ENCODE peak calls at places on chromosomes 5 and 9, in seven cellular contexts. One of them, this sample, is unnamed.
A peak's percentile ranks its signal among the peaks of the same experiment; 100 is the strongest.

GRCh38 chr5:153018121-153018520 is 472.3 kb upstream of the GRIA1 start:
- DNase-seq in COLO829: no peak
- DNase-seq in stomach: no peak
- DNase-seq in T follicular helper cell: no peak
- DNase-seq in H7: no peak
- DNase-seq in uterus: no peak
- DNase-seq in psoas muscle: no peak
- DNase-seq in this sample: no peak

GRCh38 chr9:97304586-97304985 is 2.9 kb upstream of the CCDC180 start:
- DNase-seq in COLO829: no peak
- DNase-seq in psoas muscle: no peak
- DNase-seq in stomach: no peak
- DNase-seq in H7: no peak
- DNase-seq in T follicular helper cell: no peak
- DNase-seq in uterus: no peak
- DNase-seq in this sample: no peak

GRCh38 chr9:34125681-34126206 is 754 bp downstream of the DCAF12 start:
- DNase-seq in uterus: no peak
- DNase-seq in T follicular helper cell: no peak
- DNase-seq in H7: peak; percentile 75
- DNase-seq in stomach: no peak
- DNase-seq in COLO829: peak; percentile 31
- DNase-seq in psoas muscle: no peak
- DNase-seq in this sample: no peak

GRCh38 chr9:19553441-19553840 is 144.6 kb downstream of the ACER2 start:
- DNase-seq in COLO829: no peak
- DNase-seq in H7: no peak
- DNase-seq in stomach: no peak
- DNase-seq in T follicular helper cell: no peak
- DNase-seq in uterus: no peak
- DNase-seq in psoas muscle: no peak
- DNase-seq in this sample: no peak

GRCh38 chr9:97852399-97853055 is 499 bp upstream of the FOXE1 start:
- DNase-seq in stomach: no peak
- DNase-seq in COLO829: no peak
- DNase-seq in H7: peak; percentile 65
- DNase-seq in T follicular helper cell: no peak
- DNase-seq in psoas muscle: no peak
- DNase-seq in uterus: no peak
- DNase-seq in this sample: no peak

GRCh38 chr5:171785517-171785916 is at the start of gene SMIM23:
- DNase-seq in stomach: no peak
- DNase-seq in psoas muscle: no peak
- DNase-seq in COLO829: no peak
- DNase-seq in uterus: no peak
- DNase-seq in T follicular helper cell: no peak
- DNase-seq in H7: no peak
- DNase-seq in this sample: no peak

GRCh38 chr9:103992938-103993595 is 101.0 kb upstream of the SMC2 start:
- DNase-seq in T follicular helper cell: no peak
- DNase-seq in H7: no peak
- DNase-seq in psoas muscle: no peak
- DNase-seq in stomach: no peak
- DNase-seq in COLO829: no peak
- DNase-seq in uterus: no peak
- DNase-seq in this sample: no peak

GRCh38 chr9:107513464-107514092 is 24.0 kb upstream of the KLF4 start:
- DNase-seq in psoas muscle: no peak
- DNase-seq in uterus: no peak
- DNase-seq in T follicular helper cell: no peak
- DNase-seq in stomach: no peak
- DNase-seq in H7: no peak
- DNase-seq in COLO829: no peak
- DNase-seq in this sample: no peak

GRCh38 chr9:33452828-33453271 is 5.5 kb upstream of the AQP3 start:
- DNase-seq in uterus: no peak
- DNase-seq in H7: peak; percentile 89
- DNase-seq in COLO829: peak; percentile 87
- DNase-seq in T follicular helper cell: peak; percentile 30
- DNase-seq in stomach: peak; percentile 68
- DNase-seq in psoas muscle: no peak
- DNase-seq in this sample: no peak

GRCh38 chr5:73642296-73642695 is 16.3 kb downstream of the ARHGEF28 start:
- DNase-seq in psoas muscle: no peak
- DNase-seq in uterus: no peak
- DNase-seq in T follicular helper cell: no peak
- DNase-seq in stomach: no peak
- DNase-seq in H7: no peak
- DNase-seq in COLO829: no peak
- DNase-seq in this sample: no peak

GRCh38 chr5:43281840-43282658 is 31.2 kb downstream of the HMGCS1 start:
- DNase-seq in COLO829: no peak
- DNase-seq in H7: no peak
- DNase-seq in psoas muscle: no peak
- DNase-seq in T follicular helper cell: no peak
- DNase-seq in uterus: no peak
- DNase-seq in stomach: no peak
- DNase-seq in this sample: no peak

GRCh38 chr5:88833371-88834107 is 49.4 kb downstream of the MEF2C start:
- DNase-seq in H7: no peak
- DNase-seq in stomach: no peak
- DNase-seq in COLO829: peak; percentile 85
- DNase-seq in T follicular helper cell: no peak
- DNase-seq in psoas muscle: no peak
- DNase-seq in uterus: peak; percentile 43
- DNase-seq in this sample: no peak

GRCh38 chr5:91074615-91075014 is 308.5 kb downstream of the ARRDC3 start:
- DNase-seq in stomach: no peak
- DNase-seq in T follicular helper cell: no peak
- DNase-seq in H7: no peak
- DNase-seq in psoas muscle: no peak
- DNase-seq in COLO829: no peak
- DNase-seq in uterus: no peak
- DNase-seq in this sample: no peak

GRCh38 chr9:91611582-91611981 is 187.9 kb upstream of the NFIL3 start:
- DNase-seq in H7: no peak
- DNase-seq in stomach: no peak
- DNase-seq in uterus: no peak
- DNase-seq in psoas muscle: no peak
- DNase-seq in T follicular helper cell: no peak
- DNase-seq in COLO829: no peak
- DNase-seq in this sample: no peak

GRCh38 chr5:36073595-36074216 is 7.0 kb upstream of the UGT3A2 start:
- DNase-seq in H7: peak; percentile 54
- DNase-seq in T follicular helper cell: no peak
- DNase-seq in COLO829: no peak
- DNase-seq in stomach: no peak
- DNase-seq in uterus: no peak
- DNase-seq in psoas muscle: no peak
- DNase-seq in this sample: no peak

GRCh38 chr9:112012026-112012902 is 115.7 kb downstream of the UGCG start:
- DNase-seq in T follicular helper cell: no peak
- DNase-seq in uterus: peak; percentile 67
- DNase-seq in stomach: peak; percentile 75
- DNase-seq in H7: no peak
- DNase-seq in psoas muscle: peak; percentile 67
- DNase-seq in COLO829: peak; percentile 69
- DNase-seq in this sample: no peak

GRCh38 chr5:170469414-170469813 is 34.4 kb upstream of the KCNIP1 start:
- DNase-seq in H7: no peak
- DNase-seq in COLO829: no peak
- DNase-seq in psoas muscle: no peak
- DNase-seq in uterus: no peak
- DNase-seq in T follicular helper cell: no peak
- DNase-seq in stomach: no peak
- DNase-seq in this sample: no peak

GRCh38 chr5:127833999-127834953 is 131.1 kb downstream of the CCDC192 start:
- DNase-seq in COLO829: no peak
- DNase-seq in H7: no peak
- DNase-seq in stomach: no peak
- DNase-seq in uterus: no peak
- DNase-seq in T follicular helper cell: no peak
- DNase-seq in psoas muscle: no peak
- DNase-seq in this sample: no peak

GRCh38 chr9:79734989-79735779 is 163.4 kb downstream of the TLE4 start:
- DNase-seq in stomach: no peak
- DNase-seq in T follicular helper cell: no peak
- DNase-seq in COLO829: no peak
- DNase-seq in uterus: no peak
- DNase-seq in psoas muscle: no peak
- DNase-seq in H7: no peak
- DNase-seq in this sample: no peak

GRCh38 chr9:109304350-109304749 is 16.5 kb downstream of the EPB41L4B start:
- DNase-seq in stomach: no peak
- DNase-seq in uterus: no peak
- DNase-seq in T follicular helper cell: no peak
- DNase-seq in COLO829: no peak
- DNase-seq in H7: no peak
- DNase-seq in psoas muscle: no peak
- DNase-seq in this sample: no peak

GRCh38 chr5:141636413-141637265 is at the start of the genes HDAC3 and RELL2:
- DNase-seq in uterus: peak; percentile 96
- DNase-seq in T follicular helper cell: peak; percentile 92
- DNase-seq in COLO829: peak; percentile 88
- DNase-seq in stomach: peak; percentile 96
- DNase-seq in H7: peak; percentile 99
- DNase-seq in psoas muscle: peak; percentile 97
- DNase-seq in this sample: peak; percentile 96

GRCh38 chr5:10485897-10486296 is 44.2 kb downstream of the ROPN1L start:
- DNase-seq in uterus: no peak
- DNase-seq in stomach: peak; percentile 44
- DNase-seq in COLO829: no peak
- DNase-seq in H7: no peak
- DNase-seq in T follicular helper cell: no peak
- DNase-seq in psoas muscle: no peak
- DNase-seq in this sample: no peak

GRCh38 chr5:140420226-140420570 is 18.6 kb downstream of the ANKHD1 start:
- DNase-seq in COLO829: no peak
- DNase-seq in stomach: no peak
- DNase-seq in uterus: no peak
- DNase-seq in psoas muscle: no peak
- DNase-seq in H7: no peak
- DNase-seq in T follicular helper cell: no peak
- DNase-seq in this sample: no peak

GRCh38 chr9:95511952-95512750 is 4.6 kb downstream of the PTCH1 start:
- DNase-seq in uterus: no peak
- DNase-seq in H7: peak; percentile 54
- DNase-seq in T follicular helper cell: no peak
- DNase-seq in stomach: no peak
- DNase-seq in psoas muscle: no peak
- DNase-seq in COLO829: no peak
- DNase-seq in this sample: no peak

GRCh38 chr5:181107699-181108098 is 23.3 kb downstream of the OR2V1 start:
- DNase-seq in psoas muscle: no peak
- DNase-seq in COLO829: no peak
- DNase-seq in T follicular helper cell: no peak
- DNase-seq in uterus: no peak
- DNase-seq in H7: no peak
- DNase-seq in stomach: no peak
- DNase-seq in this sample: peak; percentile 7